ENCODE peak calls at places on chromosomes 1 and 21, in four cellular contexts. One of them, this sample, is unnamed.

GRCh38 chr1:71049951-71050598 is 2.5 kb upstream of the PTGER3 start:
- DNase-seq in HepG2: peak; percentile 64
- DNase-seq in WTC11: no peak
- DNase-seq in K562: peak; percentile 43
- DNase-seq in this sample: peak; percentile 74

GRCh38 chr1:171457412-171457811 is 27.9 kb upstream of the PRRC2C start:
- DNase-seq in WTC11: no peak
- DNase-seq in HepG2: no peak
- DNase-seq in K562: no peak
- DNase-seq in this sample: no peak

GRCh38 chr1:27862671-27863551 is 9.4 kb upstream of the THEMIS2 start:
- DNase-seq in K562: no peak
- DNase-seq in WTC11: no peak
- DNase-seq in HepG2: no peak
- DNase-seq in this sample: no peak

GRCh38 chr1:190176776-190177175 is 300.9 kb downstream of the BRINP3 start:
- DNase-seq in WTC11: no peak
- DNase-seq in K562: no peak
- DNase-seq in HepG2: no peak
- DNase-seq in this sample: no peak

GRCh38 chr1:207789792-207790787 is 38.2 kb downstream of the CD46 start:
- DNase-seq in HepG2: no peak
- DNase-seq in K562: no peak
- DNase-seq in WTC11: no peak
- DNase-seq in this sample: no peak

GRCh38 chr1:42436794-42437458 is 18.9 kb downstream of the ZMYND12 start:
- DNase-seq in HepG2: no peak
- DNase-seq in K562: no peak
- DNase-seq in WTC11: no peak
- DNase-seq in this sample: no peak

GRCh38 chr21:33374080-33374873 is 28.9 kb upstream of the IFNGR2 start:
- DNase-seq in K562: no peak
- DNase-seq in HepG2: peak; percentile 39
- DNase-seq in WTC11: peak; percentile 49
- DNase-seq in this sample: peak; percentile 42

GRCh38 chr1:46134660-46135331 is 2.4 kb upstream of the PIK3R3 start:
- DNase-seq in WTC11: no peak
- DNase-seq in K562: no peak
- DNase-seq in HepG2: no peak
- DNase-seq in this sample: no peak

GRCh38 chr1:208086116-208086515 is 158.1 kb downstream of the PLXNA2 start:
- DNase-seq in HepG2: no peak
- DNase-seq in K562: no peak
- DNase-seq in WTC11: no peak
- DNase-seq in this sample: no peak

GRCh38 chr1:208595745-208596144 is 351.6 kb upstream of the PLXNA2 start:
- DNase-seq in K562: no peak
- DNase-seq in WTC11: no peak
- DNase-seq in HepG2: no peak
- DNase-seq in this sample: no peak

GRCh38 chr1:17588048-17588781 is 48.7 kb downstream of the ARHGEF10L start:
- DNase-seq in HepG2: peak; percentile 96
- DNase-seq in WTC11: peak; percentile 56
- DNase-seq in K562: no peak
- DNase-seq in this sample: no peak

GRCh38 chr1:150562384-150563339 is 13.5 kb downstream of the ADAMTSL4 start:
- DNase-seq in HepG2: no peak
- DNase-seq in K562: no peak
- DNase-seq in WTC11: peak; percentile 44
- DNase-seq in this sample: no peak

GRCh38 chr1:32896451-32896850 is 4.7 kb downstream of the TMEM54 start:
- DNase-seq in HepG2: no peak
- DNase-seq in WTC11: no peak
- DNase-seq in K562: no peak
- DNase-seq in this sample: no peak

GRCh38 chr1:72280714-72281113 is 1.6 kb downstream of the NEGR1 start:
- DNase-seq in HepG2: no peak
- DNase-seq in K562: no peak
- DNase-seq in WTC11: no peak
- DNase-seq in this sample: no peak

GRCh38 chr1:180560200-180560867 is 1.6 kb downstream of the OVAAL start:
- DNase-seq in HepG2: peak; percentile 11
- DNase-seq in K562: no peak
- DNase-seq in WTC11: no peak
- DNase-seq in this sample: no peak

GRCh38 chr1:224631471-224632105 is 15.5 kb downstream of the CNIH3 start:
- DNase-seq in WTC11: no peak
- DNase-seq in K562: no peak
- DNase-seq in HepG2: no peak
- DNase-seq in this sample: no peak

GRCh38 chr1:152752225-152752624 is 5.6 kb upstream of the KPRP start:
- DNase-seq in HepG2: peak; percentile 13
- DNase-seq in K562: no peak
- DNase-seq in WTC11: no peak
- DNase-seq in this sample: no peak

GRCh38 chr1:230758705-230759354 is 11.6 kb downstream of the CAPN9 start:
- DNase-seq in HepG2: no peak
- DNase-seq in WTC11: no peak
- DNase-seq in K562: no peak
- DNase-seq in this sample: no peak

GRCh38 chr1:64320899-64321624 is 117.6 kb downstream of the UBE2U start:
- DNase-seq in K562: no peak
- DNase-seq in HepG2: no peak
- DNase-seq in WTC11: no peak
- DNase-seq in this sample: no peak

GRCh38 chr1:212613440-212614335 is 5.1 kb downstream of the ATF3 start:
- DNase-seq in HepG2: no peak
- DNase-seq in WTC11: no peak
- DNase-seq in K562: no peak
- DNase-seq in this sample: no peak

GRCh38 chr1:37449936-37450335 is 24.4 kb upstream of the ZC3H12A start:
- DNase-seq in K562: no peak
- DNase-seq in WTC11: no peak
- DNase-seq in HepG2: no peak
- DNase-seq in this sample: no peak

GRCh38 chr1:211356723-211357418 is 30.2 kb downstream of the TRAF5 start:
- DNase-seq in K562: no peak
- DNase-seq in WTC11: no peak
- DNase-seq in HepG2: no peak
- DNase-seq in this sample: no peak

GRCh38 chr1:34398916-34399275 is 222.2 kb downstream of the C1orf94 start:
- DNase-seq in K562: no peak
- DNase-seq in WTC11: peak; percentile 62
- DNase-seq in HepG2: no peak
- DNase-seq in this sample: no peak

GRCh38 chr1:121522061-121522759 is 337.4 kb downstream of the SRGAP2C start:
- DNase-seq in WTC11: no peak
- DNase-seq in K562: no peak
- DNase-seq in HepG2: peak; percentile 99
- DNase-seq in this sample: no peak

GRCh38 chr1:27971674-27972073 is 11.9 kb downstream of the XKR8 start:
- DNase-seq in K562: no peak
- DNase-seq in HepG2: no peak
- DNase-seq in WTC11: no peak
- DNase-seq in this sample: no peak

GRCh38 chr1:39102537-39103320 is 76.6 kb downstream of the NDUFS5 start:
- DNase-seq in WTC11: no peak
- DNase-seq in HepG2: peak; percentile 53
- DNase-seq in K562: peak; percentile 66
- DNase-seq in this sample: peak; percentile 66

GRCh38 chr21:36510911-36511310 is 31.0 kb upstream of the CLDN14 start:
- DNase-seq in K562: no peak
- DNase-seq in WTC11: no peak
- DNase-seq in HepG2: no peak
- DNase-seq in this sample: no peak

GRCh38 chr1:20706841-20707240 is 11.0 kb downstream of the KIF17 start:
- DNase-seq in K562: no peak
- DNase-seq in WTC11: no peak
- DNase-seq in HepG2: no peak
- DNase-seq in this sample: no peak

GRCh38 chr1:50620680-50621329 is 197.6 kb upstream of the DMRTA2 start:
- DNase-seq in HepG2: peak; percentile 45
- DNase-seq in K562: no peak
- DNase-seq in WTC11: peak; percentile 32
- DNase-seq in this sample: peak; percentile 10

GRCh38 chr1:14535619-14536355 is 62.7 kb upstream of the KAZN start:
- DNase-seq in K562: no peak
- DNase-seq in WTC11: no peak
- DNase-seq in HepG2: peak; percentile 76
- DNase-seq in this sample: no peak

GRCh38 chr1:172408958-172409357 is 11.5 kb upstream of the C1orf105 start:
- DNase-seq in K562: no peak
- DNase-seq in WTC11: no peak
- DNase-seq in HepG2: no peak
- DNase-seq in this sample: no peak

GRCh38 chr1:13888351-13888996 is 188.5 kb downstream of the PRDM2 start:
- DNase-seq in WTC11: no peak
- DNase-seq in HepG2: no peak
- DNase-seq in K562: no peak
- DNase-seq in this sample: no peak

GRCh38 chr1:47554901-47555300 is 117.1 kb downstream of the FOXD2 start:
- DNase-seq in WTC11: no peak
- DNase-seq in HepG2: no peak
- DNase-seq in K562: no peak
- DNase-seq in this sample: no peak

GRCh38 chr1:94056996-94057395 is 64.0 kb downstream of the ABCA4 start:
- DNase-seq in HepG2: no peak
- DNase-seq in K562: no peak
- DNase-seq in WTC11: no peak
- DNase-seq in this sample: no peak

GRCh38 chr1:94063379-94063778 is 57.6 kb downstream of the ABCA4 start:
- DNase-seq in K562: no peak
- DNase-seq in HepG2: peak; percentile 76
- DNase-seq in WTC11: no peak
- DNase-seq in this sample: peak; percentile 43

GRCh38 chr1:94060720-94061119 is 60.2 kb downstream of the ABCA4 start:
- DNase-seq in WTC11: no peak
- DNase-seq in HepG2: no peak
- DNase-seq in K562: no peak
- DNase-seq in this sample: no peak

GRCh38 chr1:94058766-94059165 is 62.2 kb downstream of the ABCA4 start:
- DNase-seq in HepG2: no peak
- DNase-seq in WTC11: no peak
- DNase-seq in K562: no peak
- DNase-seq in this sample: no peak

DNA sequence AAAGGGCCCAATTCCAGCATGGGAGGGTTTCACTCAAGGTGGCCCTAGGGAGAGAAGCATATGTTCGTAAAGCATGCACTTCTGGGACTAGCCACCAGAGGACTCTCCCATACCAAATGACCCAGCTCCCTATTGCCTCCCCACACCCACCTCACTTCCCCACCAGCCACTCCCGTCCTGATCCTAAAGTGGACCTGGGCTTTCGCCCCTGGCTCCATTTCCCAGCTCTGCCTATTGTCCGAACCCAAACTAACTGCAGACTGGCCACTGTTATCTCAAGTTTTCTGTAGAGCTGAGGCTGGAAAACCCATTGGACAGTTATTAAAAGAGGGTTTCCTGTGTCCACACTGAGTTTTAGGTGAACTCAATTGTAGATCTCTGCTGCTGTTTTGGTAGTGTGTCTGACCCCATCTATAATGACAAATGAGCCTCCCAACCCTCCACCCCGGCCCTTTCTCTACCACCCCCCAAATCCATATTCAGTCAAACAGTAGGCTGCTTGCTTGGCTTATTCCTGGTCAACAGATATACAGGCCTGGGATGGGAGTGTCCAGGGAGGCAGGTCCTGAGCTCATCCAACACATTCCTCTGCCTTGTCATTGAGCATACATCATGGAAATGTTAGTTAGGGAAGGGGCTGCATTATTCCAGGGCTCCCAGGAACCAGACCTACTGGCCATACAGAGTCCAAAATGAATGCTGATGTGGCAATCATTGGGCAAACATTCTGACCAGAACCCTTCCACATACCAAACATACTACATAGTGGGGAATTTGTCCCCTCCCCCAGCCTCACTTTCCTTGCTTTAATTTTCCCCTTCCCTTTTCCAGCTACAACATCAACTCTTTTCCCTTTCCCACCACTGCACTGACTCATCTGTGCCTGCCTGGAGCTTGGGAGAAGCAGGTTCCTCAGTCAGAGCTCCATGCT is 59.2 kb downstream of the ABCA4 start:
- DNase-seq in WTC11: peak; percentile 78
- DNase-seq in K562: peak; percentile 74
- DNase-seq in HepG2: peak; percentile 97
- DNase-seq in this sample: peak; percentile 91
- TF ChIP-seq ELF4 in WTC11: no peak
- TF ChIP-seq ELF4 in K562: no peak
- TF ChIP-seq ELF4 in HepG2: no peak
- TF ChIP-seq ELF4 in this sample: no peak

GRCh38 chr21:17388226-17388625 is 124.6 kb upstream of the CXADR start:
- DNase-seq in K562: no peak
- DNase-seq in HepG2: no peak
- DNase-seq in WTC11: no peak
- DNase-seq in this sample: no peak
- TF ChIP-seq ELF4 in K562: no peak
- TF ChIP-seq ELF4 in HepG2: no peak
- TF ChIP-seq ELF4 in WTC11: no peak
- TF ChIP-seq ELF4 in this sample: no peak

GRCh38 chr21:29187939-29188338 is 57.5 kb downstream of the MAP3K7CL start:
- DNase-seq in WTC11: no peak
- DNase-seq in HepG2: peak; percentile 66
- DNase-seq in K562: no peak
- DNase-seq in this sample: no peak
- TF ChIP-seq ELF4 in WTC11: no peak
- TF ChIP-seq ELF4 in HepG2: no peak
- TF ChIP-seq ELF4 in K562: no peak
- TF ChIP-seq ELF4 in this sample: no peak

GRCh38 chr1:119260504-119260903 is 108.1 kb upstream of the HAO2 start:
- DNase-seq in WTC11: no peak
- DNase-seq in HepG2: no peak
- DNase-seq in K562: no peak
- DNase-seq in this sample: no peak
- TF ChIP-seq ELF4 in WTC11: no peak
- TF ChIP-seq ELF4 in HepG2: no peak
- TF ChIP-seq ELF4 in K562: no peak
- TF ChIP-seq ELF4 in this sample: no peak

GRCh38 chr1:115114308-115114707 is 25.0 kb upstream of the TSPAN2 start:
- DNase-seq in K562: no peak
- DNase-seq in HepG2: no peak
- DNase-seq in WTC11: no peak
- DNase-seq in this sample: no peak
- TF ChIP-seq ELF4 in K562: no peak
- TF ChIP-seq ELF4 in HepG2: no peak
- TF ChIP-seq ELF4 in WTC11: no peak
- TF ChIP-seq ELF4 in this sample: no peak

This sample was measured in HEK293T.